ENCODE peak calls at places on chromosomes 3 and 15, in seven cellular contexts. One of them, this sample, is unnamed.

GRCh38 chr3:166013073-166013679 is 176.0 kb upstream of the BCHE start:
- DNase-seq in transverse colon: no peak
- DNase-seq in Peyer's patch: no peak
- DNase-seq in AG09309: no peak
- DNase-seq in adrenal gland: no peak
- DNase-seq in bronchial epithelial cell: peak; percentile 58
- DNase-seq in dorsolateral prefrontal cortex: no peak
- DNase-seq in this sample: peak; percentile 41

GRCh38 chr3:16828815-16829214 is 55.9 kb upstream of the PLCL2 start:
- DNase-seq in transverse colon: peak; percentile 65
- DNase-seq in dorsolateral prefrontal cortex: no peak
- DNase-seq in bronchial epithelial cell: peak; percentile 66
- DNase-seq in adrenal gland: peak; percentile 46
- DNase-seq in AG09309: peak; percentile 34
- DNase-seq in Peyer's patch: peak; percentile 82
- DNase-seq in this sample: peak; percentile 43

GRCh38 chr3:11495948-11496557 is 147.7 kb downstream of the VGLL4 start:
- DNase-seq in transverse colon: no peak
- DNase-seq in adrenal gland: no peak
- DNase-seq in bronchial epithelial cell: no peak
- DNase-seq in AG09309: no peak
- DNase-seq in dorsolateral prefrontal cortex: no peak
- DNase-seq in Peyer's patch: no peak
- DNase-seq in this sample: peak; percentile 18

GRCh38 chr3:189851682-189852081 is 220.5 kb downstream of the TP63 start:
- DNase-seq in adrenal gland: no peak
- DNase-seq in transverse colon: no peak
- DNase-seq in Peyer's patch: no peak
- DNase-seq in dorsolateral prefrontal cortex: no peak
- DNase-seq in bronchial epithelial cell: no peak
- DNase-seq in AG09309: no peak
- DNase-seq in this sample: no peak

GRCh38 chr15:99956022-99956775 is 223.0 kb upstream of the LYSMD4 start:
- DNase-seq in AG09309: no peak
- DNase-seq in transverse colon: no peak
- DNase-seq in bronchial epithelial cell: peak; percentile 44
- DNase-seq in dorsolateral prefrontal cortex: no peak
- DNase-seq in adrenal gland: peak; percentile 19
- DNase-seq in Peyer's patch: peak; percentile 31
- DNase-seq in this sample: no peak

GRCh38 chr3:104359546-104359945 is 1007.2 kb upstream of the ALCAM start:
- DNase-seq in Peyer's patch: no peak
- DNase-seq in AG09309: peak; percentile 82
- DNase-seq in bronchial epithelial cell: peak; percentile 11
- DNase-seq in dorsolateral prefrontal cortex: no peak
- DNase-seq in transverse colon: no peak
- DNase-seq in adrenal gland: no peak
- DNase-seq in this sample: no peak

GRCh38 chr3:81829946-81830345 is 68.5 kb upstream of the GBE1 start:
- DNase-seq in dorsolateral prefrontal cortex: no peak
- DNase-seq in AG09309: no peak
- DNase-seq in Peyer's patch: no peak
- DNase-seq in transverse colon: no peak
- DNase-seq in adrenal gland: no peak
- DNase-seq in bronchial epithelial cell: peak; percentile 12
- DNase-seq in this sample: no peak

GRCh38 chr3:167001374-167001773 is 378.7 kb downstream of the ZBBX start:
- DNase-seq in adrenal gland: no peak
- DNase-seq in dorsolateral prefrontal cortex: no peak
- DNase-seq in bronchial epithelial cell: no peak
- DNase-seq in AG09309: no peak
- DNase-seq in Peyer's patch: no peak
- DNase-seq in transverse colon: no peak
- DNase-seq in this sample: no peak

GRCh38 chr15:92306662-92307061 is 87.0 kb upstream of the ST8SIA2 start:
- DNase-seq in Peyer's patch: no peak
- DNase-seq in transverse colon: no peak
- DNase-seq in AG09309: no peak
- DNase-seq in dorsolateral prefrontal cortex: no peak
- DNase-seq in adrenal gland: no peak
- DNase-seq in bronchial epithelial cell: peak; percentile 3
- DNase-seq in this sample: peak; percentile 54

GRCh38 chr15:92305342-92305741 is 88.3 kb upstream of the ST8SIA2 start:
- DNase-seq in dorsolateral prefrontal cortex: no peak
- DNase-seq in bronchial epithelial cell: no peak
- DNase-seq in AG09309: no peak
- DNase-seq in Peyer's patch: no peak
- DNase-seq in adrenal gland: no peak
- DNase-seq in transverse colon: no peak
- DNase-seq in this sample: no peak

GRCh38 chr15:92304239-92304975 is 89.3 kb upstream of the ST8SIA2 start:
- DNase-seq in dorsolateral prefrontal cortex: no peak
- DNase-seq in Peyer's patch: no peak
- DNase-seq in adrenal gland: no peak
- DNase-seq in bronchial epithelial cell: no peak
- DNase-seq in transverse colon: no peak
- DNase-seq in AG09309: no peak
- DNase-seq in this sample: no peak
- TF ChIP-seq CTCF in dorsolateral prefrontal cortex: no peak
- TF ChIP-seq CTCF in Peyer's patch: no peak
- TF ChIP-seq CTCF in adrenal gland: no peak
- TF ChIP-seq CTCF in bronchial epithelial cell: no peak
- TF ChIP-seq CTCF in transverse colon: no peak
- TF ChIP-seq CTCF in AG09309: no peak
- TF ChIP-seq CTCF in this sample: no peak

GRCh38 chr3:191502583-191502982 is 41.6 kb downstream of the PYDC2 start:
- DNase-seq in dorsolateral prefrontal cortex: no peak
- DNase-seq in adrenal gland: no peak
- DNase-seq in Peyer's patch: no peak
- DNase-seq in bronchial epithelial cell: peak; percentile 18
- DNase-seq in AG09309: no peak
- DNase-seq in transverse colon: no peak
- DNase-seq in this sample: no peak
- TF ChIP-seq CTCF in dorsolateral prefrontal cortex: no peak
- TF ChIP-seq CTCF in adrenal gland: no peak
- TF ChIP-seq CTCF in Peyer's patch: no peak
- TF ChIP-seq CTCF in bronchial epithelial cell: peak; percentile 31
- TF ChIP-seq CTCF in AG09309: peak; percentile 14
- TF ChIP-seq CTCF in transverse colon: no peak
- TF ChIP-seq CTCF in this sample: peak; percentile 45

GRCh38 chr3:124248471-124249028 is 256.6 kb upstream of the ROPN1 start:
- DNase-seq in AG09309: peak; percentile 47
- DNase-seq in bronchial epithelial cell: peak; percentile 58
- DNase-seq in adrenal gland: peak; percentile 79
- DNase-seq in Peyer's patch: peak; percentile 85
- DNase-seq in dorsolateral prefrontal cortex: no peak
- DNase-seq in transverse colon: peak; percentile 82
- DNase-seq in this sample: no peak

GRCh38 chr3:124246366-124246765 is 254.4 kb upstream of the ROPN1 start:
- DNase-seq in adrenal gland: no peak
- DNase-seq in bronchial epithelial cell: no peak
- DNase-seq in Peyer's patch: no peak
- DNase-seq in dorsolateral prefrontal cortex: no peak
- DNase-seq in transverse colon: no peak
- DNase-seq in AG09309: no peak
- DNase-seq in this sample: no peak

GRCh38 chr3:124250053-124250452 is 258.1 kb upstream of the ROPN1 start:
- DNase-seq in adrenal gland: no peak
- DNase-seq in transverse colon: no peak
- DNase-seq in Peyer's patch: no peak
- DNase-seq in AG09309: no peak
- DNase-seq in bronchial epithelial cell: peak; percentile 61
- DNase-seq in dorsolateral prefrontal cortex: no peak
- DNase-seq in this sample: peak; percentile 56

GRCh38 chr3:124243253-124243859 is 251.4 kb upstream of the ROPN1 start:
- DNase-seq in dorsolateral prefrontal cortex: no peak
- DNase-seq in transverse colon: no peak
- DNase-seq in Peyer's patch: no peak
- DNase-seq in bronchial epithelial cell: no peak
- DNase-seq in adrenal gland: no peak
- DNase-seq in AG09309: no peak
- DNase-seq in this sample: no peak

DNA sequence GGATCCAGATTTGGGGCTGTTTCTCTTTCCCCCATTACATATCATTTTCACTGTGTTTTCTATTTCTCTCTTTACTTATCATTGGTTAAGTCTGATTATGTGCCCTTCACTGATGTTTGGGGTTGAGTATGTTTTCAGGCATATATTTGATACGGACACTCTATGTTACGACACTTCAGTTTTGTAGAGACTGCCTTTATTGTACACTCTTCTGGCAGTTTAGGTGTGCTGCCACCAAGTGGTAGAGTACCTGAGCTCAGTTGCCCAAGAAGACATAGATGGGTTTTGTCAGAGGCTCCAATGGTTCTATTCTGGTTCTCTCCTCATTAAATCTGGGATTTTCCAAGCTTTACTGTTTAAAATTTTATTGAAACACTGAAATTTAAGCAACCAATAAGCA is 255.0 kb upstream of the ROPN1 start:
- DNase-seq in bronchial epithelial cell: peak; percentile 44
- DNase-seq in AG09309: no peak
- DNase-seq in adrenal gland: no peak
- DNase-seq in Peyer's patch: peak; percentile 58
- DNase-seq in transverse colon: peak; percentile 19
- DNase-seq in dorsolateral prefrontal cortex: no peak
- DNase-seq in this sample: no peak
- TF ChIP-seq CTCF in bronchial epithelial cell: peak; percentile 62
- TF ChIP-seq CTCF in AG09309: peak; percentile 52
- TF ChIP-seq CTCF in adrenal gland: peak; percentile 21
- TF ChIP-seq CTCF in Peyer's patch: no peak
- TF ChIP-seq CTCF in transverse colon: peak; percentile 40
- TF ChIP-seq CTCF in dorsolateral prefrontal cortex: peak; percentile 24
- TF ChIP-seq CTCF in this sample: peak; percentile 20

GRCh38 chr3:9884555-9885165 is 4.6 kb upstream of the CIDEC start:
- DNase-seq in Peyer's patch: peak; percentile 77
- DNase-seq in transverse colon: no peak
- DNase-seq in adrenal gland: peak; percentile 62
- DNase-seq in bronchial epithelial cell: peak; percentile 90
- DNase-seq in AG09309: peak; percentile 61
- DNase-seq in dorsolateral prefrontal cortex: no peak
- DNase-seq in this sample: no peak
- TF ChIP-seq CTCF in Peyer's patch: no peak
- TF ChIP-seq CTCF in transverse colon: no peak
- TF ChIP-seq CTCF in adrenal gland: no peak
- TF ChIP-seq CTCF in bronchial epithelial cell: no peak
- TF ChIP-seq CTCF in AG09309: no peak
- TF ChIP-seq CTCF in dorsolateral prefrontal cortex: no peak
- TF ChIP-seq CTCF in this sample: no peak

This sample was measured in endothelial cell.